ENCODE peak calls at places on chromosomes 2 and 18, in ten cellular contexts. P is NCI-H446 treated with DMSO at 0.1 percent for 48 hours; B is Peyer's patch; E is astrocyte of the spinal cord; G is tibial nerve; T is CD4-positive, alpha-beta memory T cell; O is amniotic stem cell; K is activated CD4-positive, alpha-beta T cell treated with anti-CD3 and anti-CD28 coated beads for 36 hours; I is epithelial cell of prostate; C is memory B cell. L is an unnamed sample.

GRCh38 chr2:215396595-215397313 is 39.1 kb downstream of the FN1 start:
- DNase-seq in P (no peak), B (no peak), E (no peak), G (no peak), T (no peak), O (no peak), K (no peak), I (no peak), C (no peak), L (no peak)

GRCh38 chr2:115196577-115196976 is 754.1 kb downstream of the DPP10 start:
- DNase-seq in P (no peak), B (no peak), E (no peak), G (no peak), T (no peak), O (no peak), K (no peak), I (no peak), C (no peak), L (no peak)

GRCh38 chr18:63590368-63590767 is 3.2 kb downstream of the SERPINB13 start:
- DNase-seq in P (no peak), B (no peak), E (no peak), G (no peak), T (no peak), O (no peak), K (no peak), I (no peak), C (no peak), L (no peak)

GRCh38 chr2:222311321-222311977 is 12.7 kb upstream of the PAX3 start:
- DNase-seq in P (no peak), B (no peak), E (no peak), G (no peak), T (no peak), O (no peak), K (no peak), I (no peak), C (no peak), L (no peak)

GRCh38 chr2:238845583-238846480 is 2.1 kb upstream of the TWIST2 start:
- DNase-seq in P (no peak), B (no peak), E (no peak), G (no peak), T (no peak), O (no peak), K (no peak), I (no peak), C (no peak), L (no peak)

GRCh38 chr18:48835119-48835518 is 115.6 kb downstream of the SMAD7 start:
- DNase-seq in P (no peak), B (peak; percentile 44), E (no peak), G (no peak), T (no peak), O (no peak), K (no peak), I (no peak), C (no peak), L (no peak)

GRCh38 chr2:128995086-128995485 is 676.4 kb upstream of the HS6ST1 start:
- DNase-seq in P (no peak), B (no peak), E (no peak), G (no peak), T (no peak), O (no peak), K (no peak), I (no peak), C (no peak), L (no peak)

GRCh38 chr2:39281391-39281790 is 37.6 kb upstream of the CDKL4 start:
- DNase-seq in P (no peak), B (no peak), E (no peak), G (no peak), T (no peak), O (no peak), K (no peak), I (no peak), C (no peak), L (no peak)

GRCh38 chr2:27428978-27429541 is 629 bp downstream of the NRBP1 start:
- DNase-seq in P (peak; percentile 16), B (peak; percentile 92), E (peak; percentile 88), G (peak; percentile 27), T (no peak), O (peak; percentile 45), K (peak; percentile 84), I (peak; percentile 33), C (no peak), L (peak; percentile 43)

GRCh38 chr2:28630341-28630740 is 121.3 kb upstream of the PPP1CB start:
- DNase-seq in P (no peak), B (no peak), E (no peak), G (no peak), T (no peak), O (no peak), K (no peak), I (no peak), C (no peak), L (no peak)

GRCh38 chr2:220504890-220505564 is 877.6 kb downstream of the SLC4A3 start:
- DNase-seq in P (no peak), B (no peak), E (peak; percentile 52), G (no peak), T (no peak), O (no peak), K (no peak), I (peak; percentile 88), C (no peak), L (no peak)

GRCh38 chr2:173354601-173355131 is at the start of gene CDCA7:
- DNase-seq in P (peak; percentile 69), B (peak; percentile 77), E (peak; percentile 68), G (no peak), T (peak; percentile 41), O (peak; percentile 25), K (peak; percentile 86), I (no peak), C (peak; percentile 53), L (peak; percentile 48)

GRCh38 chr2:9657083-9657482 is 26.3 kb upstream of the YWHAQ start:
- DNase-seq in P (no peak), B (no peak), E (no peak), G (no peak), T (no peak), O (no peak), K (no peak), I (no peak), C (no peak), L (no peak)

GRCh38 chr18:27921904-27922541 is 254.9 kb downstream of the CDH2 start:
- DNase-seq in P (no peak), B (no peak), E (peak; percentile 85), G (no peak), T (no peak), O (no peak), K (no peak), I (peak; percentile 54), C (no peak), L (no peak)

GRCh38 chr2:27100036-27100435 is 13.5 kb downstream of the KHK start:
- DNase-seq in P (no peak), B (no peak), E (no peak), G (no peak), T (no peak), O (no peak), K (no peak), I (no peak), C (no peak), L (no peak)

GRCh38 chr2:229408356-229408755 is 137.3 kb upstream of the PID1 start:
- DNase-seq in P (no peak), B (peak; percentile 73), E (peak; percentile 94), G (peak; percentile 88), T (no peak), O (peak; percentile 73), K (no peak), I (peak; percentile 91), C (no peak), L (no peak)

GRCh38 chr2:224101820-224102630 is 62.9 kb upstream of the SERPINE2 start:
- DNase-seq in P (no peak), B (no peak), E (peak; percentile 92), G (peak; percentile 25), T (no peak), O (peak; percentile 89), K (no peak), I (peak; percentile 67), C (no peak), L (no peak)

GRCh38 chr18:29651121-29651675 is 1391.3 kb downstream of the DSC3 start:
- DNase-seq in P (no peak), B (no peak), E (peak; percentile 48), G (no peak), T (no peak), O (no peak), K (no peak), I (peak; percentile 73), C (no peak), L (no peak)

GRCh38 chr2:280655-281110 is 7.2 kb downstream of the ALKAL2 start:
- DNase-seq in P (no peak), B (no peak), E (no peak), G (no peak), T (no peak), O (no peak), K (no peak), I (no peak), C (no peak), L (no peak)

GRCh38 chr18:13477147-13477683 is 249.1 kb downstream of the FAM210A start:
- DNase-seq in P (no peak), B (peak; percentile 5), E (no peak), G (no peak), T (no peak), O (no peak), K (no peak), I (no peak), C (no peak), L (no peak)

GRCh38 chr2:2271471-2271941 is 59.6 kb downstream of the MYT1L start:
- DNase-seq in P (peak; percentile 11), B (no peak), E (peak; percentile 22), G (no peak), T (no peak), O (no peak), K (no peak), I (no peak), C (no peak), L (no peak)

GRCh38 chr18:74714796-74715195 is 117.1 kb downstream of the ZNF407 start:
- DNase-seq in P (no peak), B (no peak), E (no peak), G (no peak), T (no peak), O (no peak), K (no peak), I (no peak), C (no peak), L (no peak)

GRCh38 chr18:69580107-69580506 is 179.4 kb downstream of the DOK6 start:
- DNase-seq in P (no peak), B (no peak), E (no peak), G (no peak), T (peak; percentile 17), O (no peak), K (no peak), I (no peak), C (no peak), L (no peak)

GRCh38 chr2:224885836-224886547 is 156.3 kb downstream of the DOCK10 start:
- DNase-seq in P (no peak), B (no peak), E (peak; percentile 85), G (no peak), T (no peak), O (peak; percentile 54), K (no peak), I (peak; percentile 82), C (no peak), L (no peak)

GRCh38 chr2:237391140-237391539 is 22.8 kb downstream of the COL6A3 start:
- DNase-seq in P (no peak), B (no peak), E (no peak), G (no peak), T (no peak), O (no peak), K (no peak), I (no peak), C (no peak), L (no peak)